ENCODE peak calls at places on chromosome 4, in four cellular contexts. G, V, T and Z are unnamed samples.

GRCh38 chr4:62450740-62451139 is 1250.6 kb downstream of the ADGRL3 start:
- DNase-seq in G (no peak), V (no peak), T (no peak), Z (no peak)

GRCh38 chr4:143251781-143252180 is 67.1 kb downstream of the USP38 start:
- DNase-seq in G (no peak), V (no peak), T (no peak), Z (no peak)

GRCh38 chr4:168574581-168575295 is 77.9 kb downstream of the PALLD start:
- DNase-seq in G (no peak), V (no peak), T (no peak), Z (no peak)

GRCh38 chr4:126691797-126692196 is 941.0 kb upstream of the INTU start:
- DNase-seq in G (no peak), V (no peak), T (no peak), Z (no peak)

GRCh38 chr4:139934336-139934735 is 219.6 kb downstream of the MAML3 start:
- DNase-seq in G (no peak), V (no peak), T (no peak), Z (no peak)

GRCh38 chr4:176323511-176324160 is 3.9 kb downstream of the SPCS3 start:
- DNase-seq in G (no peak), V (no peak), T (no peak), Z (no peak)

GRCh38 chr4:48792348-48793006 is 12.4 kb upstream of the FRYL start:
- DNase-seq in G (no peak), V (no peak), T (no peak), Z (no peak)

GRCh38 chr4:86338989-86339388 is 20.9 kb downstream of the MAPK10 start:
- DNase-seq in G (no peak), V (no peak), T (peak), Z (no peak)

GRCh38 chr4:98468744-98469143 is 189.7 kb downstream of the TSPAN5 start:
- DNase-seq in G (no peak), V (no peak), T (no peak), Z (no peak)

GRCh38 chr4:103091601-103092223 is 7.9 kb downstream of the BDH2 start:
- DNase-seq in G (no peak), V (peak), T (no peak), Z (peak)

GRCh38 chr4:163179207-163179606 is 12.5 kb upstream of the NAF1 start:
- DNase-seq in G (no peak), V (no peak), T (no peak), Z (no peak)

GRCh38 chr4:89111833-89112563 is 665 bp downstream of the TIGD2 start:
- DNase-seq in G (no peak), V (peak), T (peak), Z (no peak)

GRCh38 chr4:89110986-89111832 is at the start of gene TIGD2:
- DNase-seq in G (peak), V (peak), T (peak), Z (peak)

GRCh38 chr4:89108068-89108467 is 3.3 kb upstream of the TIGD2 start:
- DNase-seq in G (no peak), V (no peak), T (no peak), Z (no peak)

GRCh38 chr4:89109841-89110540 is 1.3 kb upstream of the TIGD2 start:
- DNase-seq in G (no peak), V (no peak), T (no peak), Z (no peak)

GRCh38 chr4:89110541-89110985 is 770 bp upstream of the TIGD2 start:
- DNase-seq in G (peak), V (no peak), T (no peak), Z (peak)
- TF ChIP-seq PHF8 in G (peak), V (no peak), T (no peak), Z (no peak)

GRCh38 chr4:72629540-72629939 is 60.5 kb upstream of the ADAMTS3 start:
- DNase-seq in G (no peak), V (no peak), T (no peak), Z (no peak)
- TF ChIP-seq PHF8 in G (no peak), V (no peak), T (no peak), Z (no peak)

DNA sequence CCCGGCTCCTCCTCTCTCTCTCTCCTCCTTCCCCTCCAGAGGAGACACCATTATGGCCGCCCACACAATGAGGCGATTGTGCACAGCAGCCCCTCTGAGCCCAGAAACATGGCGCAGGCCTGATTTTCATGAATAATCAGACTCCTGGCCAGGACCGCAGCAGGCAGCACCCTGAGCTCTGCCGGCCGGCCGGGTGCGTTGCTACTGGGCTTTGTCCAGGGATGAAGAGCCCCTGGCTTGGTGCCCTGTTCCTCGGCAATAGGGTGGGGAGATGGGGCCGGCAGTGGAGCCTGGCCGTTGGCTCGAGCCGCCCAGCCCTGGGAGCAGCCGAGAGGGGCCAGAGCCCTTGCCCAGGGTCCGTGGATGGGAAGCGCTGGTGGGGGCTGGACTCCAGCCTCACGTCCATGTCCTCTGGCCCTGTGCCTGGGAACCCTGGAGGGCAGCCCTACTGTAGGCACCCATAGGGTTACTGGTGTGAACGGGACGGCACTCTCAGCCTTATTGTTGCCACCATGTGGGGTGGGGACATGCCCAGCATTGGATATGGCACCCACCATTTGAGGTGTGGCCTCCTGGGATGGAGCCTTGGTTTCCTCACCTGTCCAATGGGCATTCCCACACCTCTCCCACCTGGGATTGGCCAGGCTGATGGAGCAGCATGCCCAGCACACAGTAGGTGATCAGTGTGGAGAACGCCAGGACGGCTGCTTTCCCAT is 103.0 kb downstream of the SORCS2 start:
- DNase-seq in G (no peak), V (no peak), T (no peak), Z (no peak)
- TF ChIP-seq PHF8 in G (no peak), V (no peak), T (no peak), Z (no peak)

GRCh38 chr4:39469429-39470077 is 10.7 kb downstream of the LIAS start:
- DNase-seq in G (no peak), V (peak), T (peak), Z (peak)
- TF ChIP-seq PHF8 in G (no peak), V (no peak), T (no peak), Z (no peak)